ENCODE peak calls at places on chromosomes 12 and 14, in six cellular contexts. Y is IMR-90, D is H9, T is H1, C is mesenchymal stem cell, J is trophoblast cell. S is an unnamed sample.

GRCh38 chr14:103517626-103518415 is 4.8 kb downstream of the CKB start:
- DNase-seq in Y (no peak), D (no peak), T (no peak), C (no peak), J (no peak), S (no peak)

GRCh38 chr12:47634127-47634526 is 71.7 kb downstream of the RPAP3 start:
- DNase-seq in Y (no peak), D (no peak), T (no peak), C (no peak), J (no peak), S (no peak)

GRCh38 chr12:13203028-13203922 is 6.7 kb downstream of the EMP1 start:
- DNase-seq in Y (no peak), D (peak), T (peak), C (peak), J (no peak), S (no peak)

GRCh38 chr12:90010089-90010488 is 301.5 kb upstream of the ATP2B1 start:
- DNase-seq in Y (peak), D (peak), T (no peak), C (peak), J (no peak), S (no peak)

GRCh38 chr12:22744197-22744596 is 119.2 kb downstream of the ETNK1 start:
- DNase-seq in Y (no peak), D (no peak), T (no peak), C (no peak), J (no peak), S (no peak)

GRCh38 chr12:47770086-47770726 is 2.8 kb upstream of the SLC48A1 start:
- DNase-seq in Y (peak), D (no peak), T (no peak), C (no peak), J (no peak), S (no peak)

GRCh38 chr12:117064596-117064995 is 34.6 kb downstream of the TESC start:
- DNase-seq in Y (no peak), D (no peak), T (no peak), C (no peak), J (no peak), S (no peak)

GRCh38 chr12:49342914-49343731 is 3.6 kb upstream of the DNAJC22 start:
- DNase-seq in Y (no peak), D (peak), T (no peak), C (no peak), J (no peak), S (no peak)

GRCh38 chr14:94356379-94357056 is 31.9 kb downstream of the SERPINA1 start:
- DNase-seq in Y (no peak), D (peak), T (no peak), C (no peak), J (peak), S (no peak)

GRCh38 chr12:106181416-106182114 is 42.8 kb upstream of the NUAK1 start:
- DNase-seq in Y (no peak), D (no peak), T (no peak), C (no peak), J (no peak), S (no peak)

GRCh38 chr12:133190176-133190575 is 8.9 kb downstream of the ZNF268 start:
- DNase-seq in Y (no peak), D (no peak), T (no peak), C (no peak), J (no peak), S (no peak)

GRCh38 chr14:100824156-100824555 is 1.8 kb upstream of the MEG3 start:
- DNase-seq in Y (peak), D (peak), T (no peak), C (no peak), J (no peak), S (no peak)

GRCh38 chr12:93080994-93081809 is 152.1 kb upstream of the EEA1 start:
- DNase-seq in Y (peak), D (peak), T (no peak), C (peak), J (no peak), S (no peak)

GRCh38 chr14:55386037-55386798 is 25.4 kb downstream of the ATG14 start:
- DNase-seq in Y (no peak), D (no peak), T (no peak), C (no peak), J (no peak), S (no peak)

GRCh38 chr14:21098892-21099595 is 589 bp upstream of the ZNF219 start:
- DNase-seq in Y (no peak), D (no peak), T (no peak), C (no peak), J (no peak), S (no peak)

GRCh38 chr12:65609359-65609771 is 214.9 kb upstream of the HMGA2 start:
- DNase-seq in Y (peak), D (no peak), T (no peak), C (peak), J (no peak), S (no peak)

GRCh38 chr12:27226319-27226984 is 17.6 kb upstream of the STK38L start:
- DNase-seq in Y (no peak), D (no peak), T (no peak), C (peak), J (no peak), S (no peak)

GRCh38 chr12:43292699-43293098 is 259.3 kb downstream of the ADAMTS20 start:
- DNase-seq in Y (peak), D (no peak), T (no peak), C (peak), J (no peak), S (no peak)

GRCh38 chr12:85448548-85449139 is 168.6 kb downstream of the ALX1 start:
- DNase-seq in Y (peak), D (no peak), T (no peak), C (no peak), J (no peak), S (no peak)

GRCh38 chr12:114747156-114747555 is 63.2 kb upstream of the TBX3 start:
- DNase-seq in Y (peak), D (no peak), T (no peak), C (no peak), J (no peak), S (no peak)

GRCh38 chr12:114371250-114371649 is 34.7 kb downstream of the TBX5 start:
- DNase-seq in Y (no peak), D (no peak), T (no peak), C (no peak), J (no peak), S (no peak)

GRCh38 chr14:75578786-75579781 is 664 bp downstream of the FLVCR2 start:
- DNase-seq in Y (peak), D (no peak), T (no peak), C (peak), J (peak), S (peak)

GRCh38 chr14:71061458-71061857 is 154.2 kb downstream of the PCNX1 start:
- DNase-seq in Y (peak), D (no peak), T (no peak), C (no peak), J (peak), S (no peak)

GRCh38 chr12:131828671-131829350 is 618 bp downstream of the MMP17 start:
- DNase-seq in Y (no peak), D (peak), T (no peak), C (no peak), J (no peak), S (no peak)

GRCh38 chr14:22163051-22163450 is 426.0 kb downstream of the DAD1 start:
- DNase-seq in Y (peak), D (no peak), T (no peak), C (peak), J (no peak), S (no peak)

GRCh38 chr14:85702937-85703336 is 173.0 kb downstream of the FLRT2 start:
- DNase-seq in Y (peak), D (no peak), T (no peak), C (peak), J (no peak), S (no peak)

GRCh38 chr14:80586116-80586515 is 355.4 kb downstream of the CEP128 start:
- DNase-seq in Y (no peak), D (no peak), T (no peak), C (no peak), J (no peak), S (no peak)

GRCh38 chr14:80584638-80585505 is 356.7 kb downstream of the CEP128 start:
- DNase-seq in Y (peak), D (no peak), T (no peak), C (no peak), J (no peak), S (no peak)

GRCh38 chr14:80585506-80585835 is 356.1 kb downstream of the CEP128 start:
- DNase-seq in Y (no peak), D (no peak), T (no peak), C (no peak), J (no peak), S (no peak)

GRCh38 chr14:80587096-80587724 is 354.3 kb downstream of the CEP128 start:
- DNase-seq in Y (peak), D (no peak), T (no peak), C (peak), J (no peak), S (no peak)
- H3K14ac ChIP-seq in Y (no peak), D (no peak), T (no peak), C (no peak), J (no peak), S (no peak)

GRCh38 chr12:130819681-130820080 is 19.4 kb downstream of the STX2 start:
- DNase-seq in Y (no peak), D (no peak), T (no peak), C (no peak), J (no peak), S (no peak)

GRCh38 chr12:130818381-130819247 is 20.4 kb downstream of the STX2 start:
- DNase-seq in Y (no peak), D (peak), T (no peak), C (peak), J (peak), S (peak)

GRCh38 chr12:130817804-130818203 is 21.2 kb downstream of the STX2 start:
- DNase-seq in Y (no peak), D (no peak), T (no peak), C (no peak), J (no peak), S (no peak)

GRCh38 chr12:130816055-130816454 is 23.0 kb downstream of the STX2 start:
- DNase-seq in Y (no peak), D (no peak), T (no peak), C (no peak), J (no peak), S (no peak)

GRCh38 chr12:130819248-130819576 is 19.8 kb downstream of the STX2 start:
- DNase-seq in Y (no peak), D (no peak), T (peak), C (no peak), J (no peak), S (no peak)
- H3K14ac ChIP-seq in Y (no peak), D (no peak), T (no peak), C (no peak), J (no peak), S (no peak)

GRCh38 chr14:90454041-90455000 is 57.5 kb downstream of the CALM1 start:
- DNase-seq in Y (peak), D (peak), T (peak), C (peak), J (peak), S (peak)
- H3K14ac ChIP-seq in Y (no peak), D (peak), T (no peak), C (no peak), J (peak), S (no peak)

DNA sequence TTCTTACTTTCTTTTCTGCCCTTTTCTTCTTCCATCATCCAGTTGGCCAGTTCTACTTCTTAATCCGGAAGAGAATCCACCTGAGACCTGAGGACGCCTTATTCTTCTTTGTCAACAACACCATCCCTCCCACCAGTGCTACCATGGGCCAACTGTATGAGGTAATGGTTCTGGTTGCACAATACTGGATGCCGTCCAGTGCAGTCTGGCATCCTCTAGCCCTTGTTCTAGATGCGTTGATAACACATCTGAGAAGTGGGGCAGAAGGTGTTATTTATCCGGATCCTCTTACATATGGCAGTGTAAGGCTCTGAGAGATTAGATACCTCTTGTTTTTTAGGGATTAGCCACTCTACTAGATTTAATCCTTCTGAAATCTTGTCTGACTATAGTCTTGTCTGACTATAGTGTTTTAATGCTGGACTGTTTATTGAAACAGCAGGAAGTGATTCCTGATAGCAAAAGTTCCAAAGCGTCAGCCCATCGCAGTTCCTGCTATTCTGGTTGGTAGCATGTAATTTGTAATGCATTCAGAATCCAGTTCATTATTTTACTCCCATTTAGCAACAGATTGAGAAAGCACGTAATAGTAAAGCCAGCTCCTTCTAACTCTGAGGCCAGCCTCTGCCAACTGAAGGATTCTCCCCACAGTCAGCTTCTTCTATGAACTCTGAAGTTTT is 7.9 kb downstream of the GABARAPL1 start:
- DNase-seq in Y (peak), D (no peak), T (no peak), C (no peak), J (peak), S (no peak)
- H3K14ac ChIP-seq in Y (no peak), D (no peak), T (no peak), C (no peak), J (no peak), S (no peak)

GRCh38 chr12:25784669-25785068 is 173.8 kb upstream of the RASSF8 start:
- DNase-seq in Y (no peak), D (no peak), T (no peak), C (no peak), J (no peak), S (no peak)
- H3K14ac ChIP-seq in Y (no peak), D (no peak), T (no peak), C (no peak), J (no peak), S (no peak)

DNA sequence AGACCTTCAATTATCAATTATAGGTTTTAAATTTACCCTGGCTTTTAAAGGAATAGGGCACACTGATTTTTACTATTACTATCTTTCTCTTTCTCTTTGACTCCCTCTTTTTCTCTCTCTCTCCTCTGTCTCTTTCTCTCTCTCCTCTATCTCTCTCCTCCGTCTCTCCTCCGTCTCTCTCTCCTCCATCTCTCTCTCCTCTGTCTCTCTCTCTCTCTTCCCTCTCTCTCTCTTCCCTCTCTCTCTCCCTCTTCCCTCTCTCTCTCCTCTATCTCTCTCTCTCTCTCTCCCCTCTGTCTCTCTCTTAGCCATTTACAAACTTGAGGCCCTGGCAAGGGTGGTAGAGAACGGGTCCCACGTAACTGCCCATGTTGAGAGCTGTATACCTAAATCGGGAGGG is 62.3 kb downstream of the LRIG3 start:
- DNase-seq in Y (no peak), D (no peak), T (no peak), C (no peak), J (no peak), S (no peak)
- H3K14ac ChIP-seq in Y (no peak), D (no peak), T (no peak), C (no peak), J (no peak), S (no peak)

S was measured in neuronal stem cell.